ENCODE peak calls at places on chromosome 7, in eight cellular contexts. L, S, H, Z, E, I, D and Q are unnamed samples.

GRCh38 chr7:134690614-134691504 is 44.2 kb downstream of the BPGM start:
- DNase-seq in L (no peak), S (no peak), H (no peak), Z (no peak), E (no peak), I (no peak), D (no peak), Q (no peak)

GRCh38 chr7:134016223-134016941 is 110.8 kb upstream of the LRGUK start:
- DNase-seq in L (peak), S (peak), H (peak), Z (peak), E (peak), I (no peak), D (peak), Q (no peak)

GRCh38 chr7:21256310-21256877 is 171.5 kb upstream of the SP4 start:
- DNase-seq in L (peak), S (peak), H (peak), Z (no peak), E (peak), I (no peak), D (no peak), Q (peak)

GRCh38 chr7:92875171-92875570 is 38.8 kb upstream of the CDK6 start:
- DNase-seq in L (no peak), S (no peak), H (no peak), Z (no peak), E (no peak), I (no peak), D (no peak), Q (no peak)

GRCh38 chr7:82347808-82348207 is 95.8 kb downstream of the CACNA2D1 start:
- DNase-seq in L (no peak), S (no peak), H (no peak), Z (no peak), E (no peak), I (no peak), D (no peak), Q (no peak)

GRCh38 chr7:7820939-7821338 is 102.5 kb upstream of the RPA3 start:
- DNase-seq in L (no peak), S (no peak), H (no peak), Z (no peak), E (no peak), I (no peak), D (no peak), Q (no peak)

GRCh38 chr7:1961776-1962276 is 270.9 kb downstream of the MAD1L1 start:
- DNase-seq in L (no peak), S (no peak), H (peak), Z (no peak), E (no peak), I (no peak), D (no peak), Q (no peak)

GRCh38 chr7:84490661-84491060 is 296.1 kb upstream of the SEMA3A start:
- DNase-seq in L (no peak), S (no peak), H (no peak), Z (peak), E (no peak), I (no peak), D (no peak), Q (no peak)